ENCODE peak calls at places on chromosomes 4 and X, in four cellular contexts. T is A549, Y is suprapubic skin, G is K562. W is an unnamed sample.

GRCh38 chr4:7802093-7802726 is 137.5 kb downstream of the AFAP1 start:
- DNase-seq in T (peak), Y (peak), G (peak), W (peak)

GRCh38 chrX:119693032-119693995 is at the start of gene SEPTIN6:
- DNase-seq in T (peak), Y (peak), G (peak), W (peak)

GRCh38 chr4:25817059-25817681 is 45.6 kb downstream of the SEL1L3 start:
- DNase-seq in T (peak), Y (no peak), G (no peak), W (no peak)

GRCh38 chr4:104491396-104491821 is 3.3 kb downstream of the CXXC4 start:
- DNase-seq in T (peak), Y (peak), G (peak), W (peak)

GRCh38 chr4:102027961-102028360 is 237.4 kb downstream of the BANK1 start:
- DNase-seq in T (no peak), Y (no peak), G (no peak), W (no peak)

GRCh38 chrX:75522565-75523411 is at the start of gene ZDHHC15:
- DNase-seq in T (no peak), Y (peak), G (no peak), W (peak)

GRCh38 chr4:185837415-185838103 is 25.6 kb upstream of the SORBS2 start:
- DNase-seq in T (no peak), Y (no peak), G (no peak), W (no peak)

GRCh38 chr4:149706942-149707341 is 108.7 kb downstream of the IQCM start:
- DNase-seq in T (no peak), Y (no peak), G (no peak), W (no peak)

GRCh38 chrX:9184231-9184630 is 150.3 kb upstream of the FAM9B start:
- DNase-seq in T (no peak), Y (no peak), G (no peak), W (no peak)

GRCh38 chr4:26161030-26161824 is 159.6 kb upstream of the RBPJ start:
- DNase-seq in T (no peak), Y (no peak), G (no peak), W (no peak)

GRCh38 chrX:96721398-96721797 is 36.8 kb downstream of the DIAPH2 start:
- DNase-seq in T (no peak), Y (no peak), G (no peak), W (no peak)

GRCh38 chr4:89263265-89263664 is 44.3 kb downstream of the GPRIN3 start:
- DNase-seq in T (no peak), Y (no peak), G (no peak), W (no peak)

GRCh38 chr4:85829276-85830051 is 354.5 kb downstream of the ARHGAP24 start:
- DNase-seq in T (no peak), Y (no peak), G (no peak), W (no peak)

GRCh38 chr4:85828295-85828910 is 353.5 kb downstream of the ARHGAP24 start:
- DNase-seq in T (no peak), Y (no peak), G (no peak), W (no peak)

GRCh38 chr4:85824166-85824945 is 349.4 kb downstream of the ARHGAP24 start:
- DNase-seq in T (no peak), Y (no peak), G (no peak), W (no peak)

GRCh38 chr4:85823295-85823694 is 348.3 kb downstream of the ARHGAP24 start:
- DNase-seq in T (no peak), Y (no peak), G (no peak), W (no peak)

GRCh38 chr4:85825937-85826678 is 351.2 kb downstream of the ARHGAP24 start:
- DNase-seq in T (peak), Y (no peak), G (no peak), W (no peak)
- TF ChIP-seq CTCF in T (no peak), Y (no peak), G (peak), W (no peak)

DNA sequence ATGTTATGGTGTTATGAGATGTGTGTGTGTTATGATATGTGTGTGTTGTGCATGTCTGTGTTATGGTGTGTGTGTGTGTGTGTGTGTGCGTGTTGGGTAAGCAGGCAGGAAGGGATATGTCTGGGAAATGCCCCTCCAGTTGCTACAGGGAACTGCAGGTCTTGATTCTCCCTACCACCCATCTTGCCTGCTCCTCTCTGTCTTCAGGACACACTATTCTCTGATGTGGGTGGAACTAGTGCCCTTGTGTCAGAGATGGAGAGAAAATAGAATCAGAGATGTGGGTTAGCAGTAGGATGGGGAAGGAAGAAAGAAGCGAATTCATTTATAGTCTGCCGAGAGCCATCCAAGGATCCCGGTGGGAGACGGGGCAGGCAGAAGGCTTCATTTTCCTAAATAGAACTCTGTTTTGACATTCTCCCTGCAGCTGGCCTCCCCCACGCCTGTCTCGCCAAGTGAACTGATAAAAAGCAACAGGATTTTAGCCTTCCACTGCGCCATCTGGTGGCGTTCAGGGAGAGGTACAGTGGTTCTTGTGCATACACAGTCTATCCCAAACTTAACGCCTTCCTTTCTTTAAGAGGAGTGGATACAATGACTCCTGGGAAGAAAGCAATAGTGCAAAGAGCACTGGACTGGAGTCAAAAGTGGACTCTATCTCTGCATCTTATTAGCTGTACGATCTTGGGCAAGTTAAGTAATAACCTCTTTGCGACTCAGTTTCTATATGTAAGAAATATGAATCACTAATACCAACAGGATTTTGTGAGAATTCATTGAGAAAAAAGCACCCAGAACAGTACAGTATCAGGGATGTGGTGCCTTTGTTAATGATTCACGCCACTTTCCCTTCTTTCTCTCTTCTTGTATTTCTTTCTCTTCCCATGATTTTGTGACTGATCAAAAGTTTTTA is 14.1 kb upstream of the MGST2 start:
- DNase-seq in T (peak), Y (peak), G (peak), W (peak)
- TF ChIP-seq EP300 in T (no peak), Y (no peak), G (peak), W (no peak)

DNA sequence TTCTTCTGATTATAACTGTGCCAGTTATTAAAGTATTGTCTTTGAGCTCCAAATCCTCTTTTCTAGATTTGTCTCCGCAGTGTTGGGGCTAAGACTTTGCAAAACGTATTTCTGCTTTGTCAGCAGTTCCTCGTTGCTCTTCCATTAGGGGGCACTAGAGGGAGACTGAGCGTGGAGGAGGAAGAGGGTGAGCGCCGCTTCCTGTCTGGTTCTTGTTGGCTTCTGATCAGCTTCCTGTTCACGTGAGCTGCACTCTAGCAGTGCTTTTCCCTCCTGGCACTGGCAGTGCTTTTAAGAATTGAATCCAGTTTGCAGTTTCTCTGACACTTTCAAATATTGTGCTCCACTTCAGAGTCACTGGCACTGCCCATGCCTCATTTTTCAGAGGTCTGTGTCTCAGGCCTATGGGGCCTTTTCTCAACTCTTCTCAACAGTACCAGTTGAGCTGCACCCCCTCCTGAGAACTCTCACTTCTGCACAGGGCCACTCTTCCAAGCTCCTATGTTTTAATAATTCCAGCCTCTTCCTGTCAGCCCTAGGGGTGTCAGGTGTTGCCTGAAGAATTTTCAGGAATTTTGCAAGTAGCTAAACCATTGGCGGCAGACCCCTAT is 54.4 kb upstream of the LCORL start:
- DNase-seq in T (peak), Y (no peak), G (peak), W (no peak)
- TF ChIP-seq CTCF in T (no peak), Y (no peak), G (peak), W (no peak)

GRCh38 chr4:113468165-113469022 is 293.1 kb downstream of the CAMK2D start:
- DNase-seq in T (peak), Y (peak), G (no peak), W (peak)
- TF ChIP-seq EP300 in T (no peak), Y (peak), G (no peak), W (no peak)

DNA sequence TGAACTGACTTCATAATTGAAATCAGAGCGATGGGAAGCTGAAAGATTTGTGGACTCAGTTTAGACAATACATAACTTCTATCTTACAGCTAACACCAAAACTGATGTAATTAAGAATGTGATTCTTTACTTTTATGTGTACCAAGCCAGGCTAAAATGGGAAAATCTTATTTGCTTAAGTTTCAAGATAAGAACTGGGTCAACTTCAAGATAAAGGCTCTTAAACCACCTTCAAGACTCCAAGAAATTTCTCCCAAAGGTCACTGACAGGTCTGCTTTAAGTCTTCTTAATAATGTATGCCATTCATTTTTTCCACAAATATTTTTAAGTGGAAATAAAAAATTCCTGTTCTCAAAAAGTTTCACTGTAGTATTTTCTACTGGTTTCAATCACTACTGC is 55.5 kb downstream of the DDX60 start:
- DNase-seq in T (no peak), Y (no peak), G (no peak), W (no peak)
- TF ChIP-seq CTCF in T (no peak), Y (no peak), G (no peak), W (no peak)

W was measured in ovary.